ENCODE peak calls at places on chromosome 12, in five cellular contexts. F, X, Z, N and B are unnamed samples.

GRCh38 chr12:3775385-3776035 is 22.6 kb upstream of the CRACR2A start:
- DNase-seq in F (no peak), X (no peak), Z (peak; percentile 42), N (no peak), B (no peak)

GRCh38 chr12:98725481-98726247 is 80.6 kb downstream of the APAF1 start:
- DNase-seq in F (peak; percentile 21), X (no peak), Z (peak; percentile 75), N (no peak), B (peak; percentile 60)

GRCh38 chr12:9787340-9787737 is 26.6 kb upstream of the CD69 start:
- DNase-seq in F (no peak), X (no peak), Z (no peak), N (no peak), B (no peak)

GRCh38 chr12:62403031-62403430 is 63.6 kb upstream of the MON2 start:
- DNase-seq in F (no peak), X (no peak), Z (no peak), N (no peak), B (no peak)

GRCh38 chr12:54032627-54033100 is at the start of gene HOXC5:
- DNase-seq in F (peak; percentile 54), X (no peak), Z (peak; percentile 94), N (peak; percentile 77), B (peak; percentile 83)

GRCh38 chr12:32273063-32273521 is 126.3 kb upstream of the FGD4 start:
- DNase-seq in F (no peak), X (no peak), Z (no peak), N (no peak), B (no peak)

GRCh38 chr12:85963322-85963721 is 89.2 kb downstream of the NTS start:
- DNase-seq in F (no peak), X (no peak), Z (no peak), N (no peak), B (no peak)

GRCh38 chr12:78239566-78239965 is 408.9 kb downstream of the NAV3 start:
- DNase-seq in F (no peak), X (no peak), Z (no peak), N (no peak), B (no peak)

GRCh38 chr12:117032593-117033381 is 66.4 kb downstream of the TESC start:
- DNase-seq in F (no peak), X (peak; percentile 81), Z (peak; percentile 61), N (peak; percentile 83), B (no peak)

GRCh38 chr12:91108196-91108595 is 3.1 kb downstream of the LUM start:
- DNase-seq in F (no peak), X (no peak), Z (no peak), N (no peak), B (no peak)

GRCh38 chr12:91106283-91106682 is 5.0 kb downstream of the LUM start:
- DNase-seq in F (no peak), X (no peak), Z (no peak), N (no peak), B (no peak)

GRCh38 chr12:91109148-91109564 is 2.1 kb downstream of the LUM start:
- DNase-seq in F (peak; percentile 27), X (no peak), Z (peak; percentile 78), N (peak; percentile 88), B (peak; percentile 74)

GRCh38 chr12:91113621-91114020 is 2.3 kb upstream of the LUM start:
- DNase-seq in F (no peak), X (no peak), Z (no peak), N (no peak), B (no peak)

GRCh38 chr12:91111366-91112321 is at the start of gene LUM:
- DNase-seq in F (no peak), X (no peak), Z (peak; percentile 22), N (no peak), B (no peak)
- H3K4me3 ChIP-seq in F (no peak within 1 kb of the TSS), X (peak within 1 kb of the TSS; percentile 15), Z (no peak within 1 kb of the TSS), N (no peak within 1 kb of the TSS), B (no peak within 1 kb of the TSS)

DNA sequence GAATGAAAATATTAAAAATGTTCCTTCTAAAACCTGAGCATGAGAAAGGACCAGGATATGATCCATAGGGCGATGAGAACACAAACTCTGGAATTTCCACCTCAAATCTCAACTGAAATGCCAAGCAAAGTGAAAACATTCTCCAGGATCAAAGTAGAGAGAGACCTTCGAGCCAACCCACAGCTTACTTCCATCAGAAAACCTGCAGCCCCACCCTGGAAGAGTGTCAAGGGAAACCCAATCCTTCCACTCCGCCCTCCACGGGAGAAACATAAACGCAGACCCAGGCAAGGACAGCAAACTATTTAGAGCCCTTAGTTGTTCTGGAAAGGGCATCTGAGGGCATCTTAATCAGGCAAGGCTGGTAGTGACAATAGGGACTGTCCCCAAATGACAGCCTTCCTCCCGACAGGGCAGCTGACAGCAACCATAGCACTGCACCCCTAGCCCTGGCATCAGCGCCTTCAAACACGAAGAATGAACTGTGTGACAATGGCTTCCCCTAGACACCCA is 21.8 kb downstream of the SLC15A4 start:
- DNase-seq in F (no peak), X (no peak), Z (no peak), N (no peak), B (no peak)
- H3K4me3 ChIP-seq in F (no peak overlapping the region), X (no peak overlapping the region), Z (no peak overlapping the region), N (no peak overlapping the region), B (no peak overlapping the region)

GRCh38 chr12:102966200-102966941 is 8.9 kb downstream of the ASCL1 start:
- DNase-seq in F (no peak), X (no peak), Z (no peak), N (no peak), B (no peak)

GRCh38 chr12:102964872-102965271 is 7.4 kb downstream of the ASCL1 start:
- DNase-seq in F (no peak), X (peak; percentile 82), Z (peak; percentile 80), N (no peak), B (no peak)

GRCh38 chr12:102962986-102963385 is 5.5 kb downstream of the ASCL1 start:
- DNase-seq in F (no peak), X (no peak), Z (no peak), N (no peak), B (no peak)

GRCh38 chr12:102963796-102964195 is 6.3 kb downstream of the ASCL1 start:
- DNase-seq in F (no peak), X (no peak), Z (no peak), N (no peak), B (no peak)

GRCh38 chr12:102965281-102966155 is 8.0 kb downstream of the ASCL1 start:
- DNase-seq in F (no peak), X (peak; percentile 67), Z (peak; percentile 68), N (no peak), B (no peak)
- H3K4me3 ChIP-seq in F (no peak overlapping the region), X (no peak overlapping the region), Z (peak overlapping the region; percentile 51), N (no peak overlapping the region), B (no peak overlapping the region)

DNA sequence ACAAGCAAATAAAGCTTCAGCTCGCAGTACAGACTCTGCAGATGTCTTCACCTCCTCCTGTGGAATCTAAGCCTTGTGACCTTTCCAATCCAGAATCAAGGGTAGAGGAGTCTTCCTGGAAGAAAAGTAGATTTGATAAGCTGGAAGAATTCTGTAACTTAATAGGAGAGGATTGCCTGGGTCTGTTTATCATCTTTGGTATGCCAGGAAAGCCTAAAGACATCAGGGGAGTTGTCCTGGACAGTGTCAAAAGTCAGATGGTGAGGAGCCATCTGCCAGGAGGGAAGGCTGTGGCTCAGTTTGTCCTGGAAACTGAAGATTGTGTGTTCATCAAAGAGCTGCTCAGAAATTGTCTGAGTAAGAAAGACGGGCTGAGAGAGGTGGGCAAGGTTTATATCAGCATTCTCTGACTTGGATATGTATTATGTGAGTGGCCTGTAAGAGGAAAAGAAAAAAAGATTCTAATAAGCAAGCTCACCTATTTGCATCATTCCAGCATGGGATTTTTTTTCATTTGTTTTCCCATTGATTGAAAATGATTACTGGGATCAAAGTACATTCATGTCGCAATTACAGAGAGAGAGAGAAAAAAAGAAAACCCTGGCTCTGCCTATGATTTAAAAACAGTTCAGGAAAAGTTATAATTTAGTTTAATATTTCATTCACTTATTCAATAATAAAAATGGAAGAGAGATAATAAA is 767 bp downstream of the REP15 start:
- DNase-seq in F (no peak), X (no peak), Z (no peak), N (no peak), B (no peak)
- H3K4me3 ChIP-seq in F (no peak overlapping the region), X (no peak overlapping the region), Z (no peak overlapping the region), N (no peak overlapping the region), B (no peak overlapping the region)

GRCh38 chr12:2547273-2548044 is 247.3 kb upstream of the FKBP4 start:
- DNase-seq in F (no peak), X (no peak), Z (no peak), N (no peak), B (no peak)

GRCh38 chr12:2540535-2540941 is 254.2 kb upstream of the FKBP4 start:
- DNase-seq in F (no peak), X (no peak), Z (no peak), N (no peak), B (no peak)

GRCh38 chr12:2543801-2544200 is 251.0 kb upstream of the FKBP4 start:
- DNase-seq in F (no peak), X (no peak), Z (no peak), N (no peak), B (no peak)

GRCh38 chr12:2541805-2542204 is 253.0 kb upstream of the FKBP4 start:
- DNase-seq in F (no peak), X (no peak), Z (no peak), N (no peak), B (no peak)

DNA sequence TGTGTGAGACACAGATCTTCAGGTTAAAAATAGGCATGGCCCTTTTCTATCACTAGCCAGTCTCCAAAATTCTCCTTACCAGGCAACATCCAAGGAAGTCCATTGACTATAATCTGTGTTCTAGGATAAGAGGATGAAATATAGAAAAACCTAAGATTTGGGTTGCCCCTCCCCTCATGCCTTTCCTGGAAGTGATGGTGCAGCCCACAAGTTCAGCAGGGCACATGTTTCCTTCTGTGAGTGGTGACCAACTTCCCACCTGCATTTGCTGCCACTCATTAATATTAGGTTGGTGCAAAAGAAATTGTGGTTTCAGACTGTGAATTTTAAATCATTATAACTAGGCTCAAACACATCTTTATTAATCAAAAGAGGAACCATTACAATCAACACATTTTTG is 250.6 kb upstream of the FKBP4 start:
- DNase-seq in F (no peak), X (no peak), Z (no peak), N (no peak), B (no peak)
- H3K4me3 ChIP-seq in F (no peak overlapping the region), X (no peak overlapping the region), Z (no peak overlapping the region), N (no peak overlapping the region), B (no peak overlapping the region)

DNA sequence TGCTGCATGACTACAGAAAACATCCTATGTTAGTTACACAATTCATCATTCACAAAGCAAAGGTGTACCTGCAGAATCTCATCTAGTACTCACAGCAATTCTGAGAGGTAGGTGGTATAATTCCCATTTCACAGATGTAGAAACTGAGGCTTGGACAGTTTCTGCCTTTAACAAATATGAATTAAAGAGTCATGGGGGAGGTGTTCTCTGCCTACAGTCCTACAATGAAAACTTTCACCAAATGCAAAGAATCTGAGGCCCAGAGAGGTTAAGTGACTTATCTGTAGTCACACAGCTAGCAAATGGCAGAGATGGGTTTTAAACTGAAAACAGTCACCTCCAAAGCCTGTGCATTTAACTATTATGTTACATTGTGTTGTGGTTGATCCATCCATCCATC is 171.6 kb upstream of the WSCD2 start:
- DNase-seq in F (no peak), X (no peak), Z (no peak), N (no peak), B (no peak)
- H3K4me3 ChIP-seq in F (no peak overlapping the region), X (no peak overlapping the region), Z (no peak overlapping the region), N (no peak overlapping the region), B (no peak overlapping the region)

GRCh38 chr12:49092086-49092815 is 2.4 kb downstream of the DHH start:
- DNase-seq in F (no peak), X (peak; percentile 61), Z (peak; percentile 90), N (peak; percentile 66), B (peak; percentile 68)
- H3K4me3 ChIP-seq in F (no peak overlapping the region), X (peak overlapping the region; percentile 28), Z (peak overlapping the region; percentile 53), N (no peak overlapping the region), B (no peak overlapping the region)